ENCODE peak calls at places on chromosome 9, in seven cellular contexts. Y, J, V, I, O, L and P are unnamed samples.

GRCh38 chr9:92952861-92953620 is 5.7 kb downstream of the FGD3 start:
- DNase-seq in Y (no peak), J (no peak), V (peak; percentile 92), I (peak; percentile 61), O (no peak), L (no peak), P (no peak)

GRCh38 chr9:21174671-21175070 is 8.2 kb upstream of the IFNA21 start:
- DNase-seq in Y (no peak), J (no peak), V (no peak), I (no peak), O (no peak), L (peak; percentile 3), P (no peak)

GRCh38 chr9:22469928-22470544 is 23.4 kb downstream of the DMRTA1 start:
- DNase-seq in Y (no peak), J (peak; percentile 58), V (no peak), I (peak; percentile 71), O (peak; percentile 4), L (peak; percentile 35), P (peak; percentile 45)

GRCh38 chr9:94867281-94867841 is 140.9 kb downstream of the AOPEP start:
- DNase-seq in Y (no peak), J (no peak), V (no peak), I (no peak), O (peak; percentile 52), L (peak; percentile 83), P (peak; percentile 61)

GRCh38 chr9:130207241-130207992 is 35.2 kb downstream of the NCS1 start:
- DNase-seq in Y (no peak), J (no peak), V (no peak), I (no peak), O (no peak), L (no peak), P (no peak)

GRCh38 chr9:34363619-34364351 is 12.9 kb downstream of the MYORG start:
- DNase-seq in Y (no peak), J (peak; percentile 69), V (no peak), I (no peak), O (no peak), L (no peak), P (no peak)

GRCh38 chr9:84322830-84323229 is 17.7 kb downstream of the SLC28A3 start:
- DNase-seq in Y (no peak), J (no peak), V (no peak), I (no peak), O (no peak), L (peak; percentile 38), P (peak; percentile 21)

GRCh38 chr9:14314929-14315753 is 1.2 kb upstream of the NFIB start:
- DNase-seq in Y (peak; percentile 35), J (peak; percentile 72), V (peak; percentile 86), I (peak; percentile 51), O (no peak), L (peak; percentile 84), P (peak; percentile 76)